ENCODE peak calls at places on chromosomes 2 and 18, in four cellular contexts. V is NB4, R is spleen, E is ovary. G is an unnamed sample.

GRCh38 chr18:55869965-55870585 is 282.1 kb upstream of the TCF4 start:
- DNase-seq in V (no peak), R (no peak), E (no peak), G (no peak)

GRCh38 chr18:56068030-56068671 is 480.2 kb upstream of the TCF4 start:
- DNase-seq in E (peak), V (no peak), R (no peak), G (no peak)

GRCh38 chr18:54849683-54850082 is 21.4 kb downstream of the RAB27B start:
- DNase-seq in R (no peak), E (no peak), V (no peak), G (no peak)

GRCh38 chr2:180604077-180604476 is 376.3 kb upstream of the UBE2E3 start:
- DNase-seq in V (peak), E (no peak), R (no peak), G (no peak)

GRCh38 chr2:112480540-112481049 is 1.4 kb upstream of the TTL start:
- DNase-seq in E (no peak), R (no peak), V (no peak), G (peak)

GRCh38 chr2:233413046-233413445 is 58.8 kb downstream of the DGKD start:
- DNase-seq in E (no peak), R (no peak), V (no peak), G (no peak)

GRCh38 chr18:77210249-77210648 is 39.4 kb upstream of the GALR1 start:
- DNase-seq in R (no peak), E (no peak), V (peak), G (no peak)

GRCh38 chr18:37564796-37565137 is 831 bp downstream of the CELF4 start:
- DNase-seq in V (peak), E (peak), R (peak), G (no peak)

GRCh38 chr2:214519258-214519818 is 108.5 kb downstream of the VWC2L start:
- DNase-seq in R (no peak), E (no peak), V (no peak), G (no peak)

GRCh38 chr2:145022671-145023330 is 502.9 kb upstream of the ZEB2 start:
- DNase-seq in V (no peak), R (no peak), E (no peak), G (no peak)

GRCh38 chr18:26865557-26865956 is at the start of gene AQP4:
- DNase-seq in R (no peak), V (no peak), E (no peak), G (no peak)

DNA sequence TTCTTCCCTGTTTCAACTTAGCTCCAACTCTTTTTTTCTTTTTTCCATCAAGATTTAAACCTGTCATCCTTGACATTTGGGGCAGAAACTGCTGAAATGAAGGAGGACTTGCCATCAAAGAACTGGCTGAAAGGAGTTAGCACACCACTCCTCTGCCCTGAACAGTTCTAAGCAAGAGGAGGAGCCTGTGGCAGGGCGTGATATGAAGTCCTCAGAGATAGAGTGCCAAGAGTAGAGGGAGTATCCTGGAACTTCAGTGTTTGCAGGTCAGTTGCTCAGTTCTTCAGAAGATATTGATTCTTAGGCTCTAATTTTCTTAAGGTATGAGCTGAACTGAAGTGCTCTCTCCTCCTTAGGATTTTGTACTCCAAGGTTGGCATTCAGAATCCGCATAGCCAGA is 15.2 kb downstream of the NABP1 start:
- DNase-seq in V (no peak), R (no peak), E (no peak), G (no peak)
- TF ChIP-seq POLR2A in V (no peak), R (no peak), E (no peak), G (no peak)

DNA sequence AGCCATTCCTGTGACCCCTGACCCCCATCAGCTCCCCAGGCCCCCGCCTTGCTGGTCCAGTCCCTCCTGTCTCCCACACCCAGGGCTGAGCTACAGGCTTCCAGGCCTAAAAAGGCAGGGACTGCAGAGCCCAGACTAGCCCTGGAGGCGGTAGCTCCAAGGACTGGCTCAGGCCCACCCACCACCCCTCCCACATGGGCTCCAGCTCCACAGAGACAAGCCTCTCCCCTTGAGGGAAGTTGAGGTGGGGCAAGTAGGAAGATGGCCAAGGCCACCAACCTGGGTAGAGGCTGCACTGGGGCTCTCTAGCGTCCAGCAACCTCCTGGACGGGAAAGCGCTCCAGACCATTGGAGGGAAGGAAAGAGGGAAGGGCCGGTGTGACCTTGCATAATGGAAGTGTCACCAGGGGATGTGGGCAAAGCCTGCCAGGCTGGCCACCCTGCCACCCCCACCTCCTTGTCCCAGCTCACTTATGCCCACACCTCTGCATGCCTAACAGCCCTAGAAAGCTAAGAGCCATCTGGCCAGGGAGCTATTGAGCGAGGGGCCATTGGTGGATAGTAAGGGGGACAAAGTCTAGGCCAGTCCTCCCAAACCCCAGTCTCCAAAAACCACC is 63.1 kb downstream of the TNS1 start:
- DNase-seq in V (no peak), R (peak), E (peak), G (no peak)
- TF ChIP-seq POLR2A in V (no peak), R (no peak), E (no peak), G (no peak)

GRCh38 chr2:74526649-74527230 is 709 bp upstream of the DQX1 start:
- DNase-seq in V (no peak), R (no peak), E (no peak), G (no peak)

GRCh38 chr2:74524955-74525716 is 895 bp downstream of the DQX1 start:
- DNase-seq in V (no peak), E (no peak), R (peak), G (no peak)

GRCh38 chr2:74524005-74524404 is 2.0 kb downstream of the DQX1 start:
- DNase-seq in R (peak), V (no peak), E (no peak), G (no peak)

GRCh38 chr2:74527741-74528140 is 1.7 kb upstream of the DQX1 start:
- DNase-seq in E (no peak), V (no peak), R (no peak), G (no peak)

DNA sequence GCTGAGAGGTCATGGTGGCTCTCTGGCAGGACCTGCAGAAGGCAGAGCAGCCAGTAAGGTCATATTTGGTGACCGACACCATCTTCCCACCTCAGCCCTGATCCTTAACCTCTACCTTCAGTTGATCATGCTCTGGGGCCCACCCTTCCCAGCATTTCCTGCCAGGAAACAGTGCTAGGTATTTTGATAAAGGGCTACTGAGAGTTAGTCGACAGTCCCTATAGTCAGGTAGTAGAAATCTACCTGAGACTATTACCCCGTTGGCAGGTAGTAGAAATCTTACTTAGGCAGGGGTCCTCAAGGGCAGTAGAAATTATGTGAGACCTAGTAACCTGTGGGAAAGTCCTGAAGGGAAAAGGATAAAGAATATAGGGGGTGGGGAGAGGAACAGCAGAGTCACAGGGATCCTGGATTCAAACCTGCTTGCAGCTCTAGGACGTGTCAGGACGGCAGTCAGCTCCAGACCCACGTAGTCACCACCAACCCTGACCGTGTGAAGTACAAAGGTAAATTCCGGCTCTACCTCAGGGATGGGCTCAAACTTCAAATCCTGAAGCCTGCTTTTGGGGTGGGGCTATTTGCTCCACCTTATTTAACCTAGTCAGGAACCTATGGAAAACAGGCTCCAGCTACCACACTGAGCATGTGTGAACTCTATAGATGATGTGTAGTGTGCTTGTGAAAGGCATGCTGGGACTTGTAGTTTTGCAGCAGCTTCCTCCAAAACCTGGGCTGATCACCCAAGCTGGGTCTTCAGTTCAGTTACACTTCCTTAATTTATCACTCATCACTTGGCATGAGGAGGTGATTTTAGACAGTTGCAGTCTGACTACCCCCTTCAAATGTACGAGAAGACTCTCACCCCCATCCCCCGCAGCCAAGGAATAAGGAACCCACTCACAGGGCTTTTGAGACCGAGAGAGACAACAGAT is at the start of gene DQX1:
- DNase-seq in R (peak), E (no peak), V (peak), G (no peak)
- TF ChIP-seq POLR2A in R (no peak), E (no peak), V (no peak), G (peak)

GRCh38 chr2:226981731-226982373 is 146.0 kb downstream of the RHBDD1 start:
- DNase-seq in E (no peak), R (no peak), V (no peak), G (no peak)

GRCh38 chr2:226984461-226985226 is 148.8 kb downstream of the RHBDD1 start:
- DNase-seq in E (no peak), R (no peak), V (no peak), G (peak)

GRCh38 chr2:226983891-226984290 is 148.0 kb downstream of the RHBDD1 start:
- DNase-seq in E (no peak), R (no peak), V (no peak), G (no peak)

GRCh38 chr2:226985227-226985946 is 149.5 kb downstream of the RHBDD1 start:
- DNase-seq in R (no peak), E (no peak), V (peak), G (no peak)
- TF ChIP-seq POLR2A in R (no peak), E (no peak), V (no peak), G (no peak)

GRCh38 chr2:159615187-159615935 is 987 bp downstream of the BAZ2B start:
- DNase-seq in R (peak), E (peak), V (peak), G (peak)
- TF ChIP-seq POLR2A in R (no peak), E (peak), V (peak), G (no peak)

GRCh38 chr2:64359892-64360657 is 93.9 kb upstream of the LGALSL start:
- DNase-seq in E (peak), R (no peak), V (peak), G (peak)

GRCh38 chr2:64363848-64364247 is 90.1 kb upstream of the LGALSL start:
- DNase-seq in E (no peak), V (no peak), R (no peak), G (no peak)

GRCh38 chr2:64361151-64361938 is 92.6 kb upstream of the LGALSL start:
- DNase-seq in V (no peak), E (no peak), R (no peak), G (no peak)

GRCh38 chr2:64363140-64363539 is 90.8 kb upstream of the LGALSL start:
- DNase-seq in V (no peak), E (no peak), R (no peak), G (no peak)

GRCh38 chr2:64362562-64363026 is 91.4 kb upstream of the LGALSL start:
- DNase-seq in V (no peak), R (no peak), E (no peak), G (no peak)
- TF ChIP-seq POLR2A in V (no peak), R (no peak), E (no peak), G (no peak)

DNA sequence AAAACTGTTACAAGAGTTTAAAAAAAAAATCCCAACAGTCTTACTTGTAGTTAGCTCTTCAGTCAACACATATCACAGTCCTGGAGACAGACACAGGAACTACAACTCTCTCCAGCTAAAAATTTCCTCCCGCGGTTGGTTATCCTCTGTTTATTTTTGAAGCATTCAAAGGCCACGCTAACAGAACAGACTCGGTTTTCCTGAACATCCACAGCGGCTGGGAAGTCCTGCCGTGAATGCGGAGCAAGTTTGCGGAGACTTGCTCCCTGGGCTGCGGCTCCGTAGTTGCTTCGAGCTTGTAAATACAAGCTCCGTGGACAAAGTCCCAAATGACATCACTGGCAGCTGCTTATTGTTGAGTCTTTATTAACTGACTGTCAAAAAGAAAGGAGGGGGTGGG is at the start of gene NCKAP5:
- DNase-seq in V (no peak), E (no peak), R (no peak), G (no peak)
- TF ChIP-seq POLR2A in V (no peak), E (no peak), R (no peak), G (no peak)